ENCODE peak calls at places on chromosomes 3 and 15, in four cellular contexts. X is K562, B is GM12878, M is HepG2. R is an unnamed sample.

GRCh38 chr15:77548608-77549551 is 83.8 kb downstream of the LINGO1 start:
- DNase-seq in X (no peak), B (no peak), M (no peak), R (no peak)

GRCh38 chr3:105367063-105367405 is 325 bp downstream of the ALCAM start:
- DNase-seq in X (no peak), B (no peak), M (no peak), R (peak; percentile 49)

GRCh38 chr3:170790591-170790990 is 79.4 kb downstream of the RPL22L1 start:
- DNase-seq in X (no peak), B (no peak), M (no peak), R (no peak)

GRCh38 chr3:64489361-64490044 is 198.3 kb downstream of the ADAMTS9 start:
- DNase-seq in X (peak; percentile 14), B (no peak), M (no peak), R (peak; percentile 88)

GRCh38 chr3:134625462-134625861 is 25.4 kb downstream of the KY start:
- DNase-seq in X (no peak), B (no peak), M (no peak), R (no peak)

GRCh38 chr3:126058666-126059065 is 25.3 kb downstream of the SLC41A3 start:
- DNase-seq in X (no peak), B (no peak), M (no peak), R (no peak)

GRCh38 chr3:4548356-4548755 is 55.2 kb downstream of the ITPR1 start:
- DNase-seq in X (no peak), B (no peak), M (peak; percentile 80), R (no peak)

GRCh38 chr15:48802867-48803266 is 8.0 kb downstream of the CEP152 start:
- DNase-seq in X (no peak), B (no peak), M (no peak), R (no peak)

GRCh38 chr3:10524799-10525301 is 19.5 kb upstream of the ATP2B2 start:
- DNase-seq in X (no peak), B (no peak), M (no peak), R (no peak)

GRCh38 chr3:80696280-80696679 is 928.5 kb upstream of the ROBO1 start:
- DNase-seq in X (no peak), B (no peak), M (peak; percentile 94), R (no peak)

GRCh38 chr3:177201707-177202397 is 4.6 kb upstream of the TBL1XR1 start:
- DNase-seq in X (no peak), B (peak; percentile 89), M (no peak), R (no peak)

GRCh38 chr3:20264900-20265567 is 79.0 kb upstream of the SGO1 start:
- DNase-seq in X (no peak), B (no peak), M (no peak), R (no peak)

GRCh38 chr3:121985841-121986240 is 36.2 kb downstream of the ILDR1 start:
- DNase-seq in X (no peak), B (no peak), M (no peak), R (no peak)

GRCh38 chr3:15510493-15510892 is 11.0 kb downstream of the COLQ start:
- DNase-seq in X (no peak), B (no peak), M (no peak), R (no peak)

GRCh38 chr15:64045106-64045435 is 1.2 kb downstream of the DAPK2 start:
- DNase-seq in X (no peak), B (no peak), M (no peak), R (no peak)

GRCh38 chr3:190384241-190384863 is 3.6 kb upstream of the CLDN16 start:
- DNase-seq in X (no peak), B (peak; percentile 19), M (peak; percentile 83), R (no peak)

GRCh38 chr3:113054552-113054951 is 63.8 kb downstream of the GTPBP8 start:
- DNase-seq in X (no peak), B (no peak), M (no peak), R (no peak)

GRCh38 chr3:188220988-188221818 is 67.2 kb downstream of the LPP start:
- DNase-seq in X (no peak), B (no peak), M (peak; percentile 17), R (no peak)

GRCh38 chr3:138786788-138787276 is 47.9 kb downstream of the PIK3CB start:
- DNase-seq in X (no peak), B (no peak), M (peak; percentile 75), R (no peak)

GRCh38 chr15:34109775-34110663 is 8.1 kb downstream of the PGBD4 start:
- DNase-seq in X (peak; percentile 28), B (no peak), M (peak; percentile 45), R (no peak)

GRCh38 chr15:81163961-81164800 is 30.1 kb downstream of the CFAP161 start:
- DNase-seq in X (peak; percentile 71), B (no peak), M (no peak), R (no peak)

GRCh38 chr3:105505167-105505566 is 138.5 kb downstream of the ALCAM start:
- DNase-seq in X (no peak), B (no peak), M (no peak), R (no peak)

GRCh38 chr15:57525581-57525980 is 66.1 kb upstream of the MYZAP start:
- DNase-seq in X (no peak), B (no peak), M (no peak), R (no peak)

GRCh38 chr3:126114406-126115386 is 30.8 kb upstream of the SLC41A3 start:
- DNase-seq in X (no peak), B (no peak), M (no peak), R (no peak)

GRCh38 chr15:100336061-100336460 is 5.7 kb downstream of the ADAMTS17 start:
- DNase-seq in X (no peak), B (no peak), M (no peak), R (no peak)

GRCh38 chr15:25136119-25136518 is 181.3 kb downstream of the SNRPN start:
- DNase-seq in X (peak; percentile 7), B (no peak), M (peak; percentile 2), R (no peak)

GRCh38 chr3:111667621-111668239 is 72.6 kb upstream of the ZBED2 start:
- DNase-seq in X (no peak), B (peak; percentile 69), M (no peak), R (no peak)

GRCh38 chr15:64622410-64623260 is 152.8 kb downstream of the RBPMS2 start:
- DNase-seq in X (no peak), B (peak; percentile 96), M (no peak), R (no peak)

GRCh38 chr15:53917109-53917508 is 61.1 kb upstream of the UNC13C start:
- DNase-seq in X (no peak), B (no peak), M (no peak), R (no peak)

DNA sequence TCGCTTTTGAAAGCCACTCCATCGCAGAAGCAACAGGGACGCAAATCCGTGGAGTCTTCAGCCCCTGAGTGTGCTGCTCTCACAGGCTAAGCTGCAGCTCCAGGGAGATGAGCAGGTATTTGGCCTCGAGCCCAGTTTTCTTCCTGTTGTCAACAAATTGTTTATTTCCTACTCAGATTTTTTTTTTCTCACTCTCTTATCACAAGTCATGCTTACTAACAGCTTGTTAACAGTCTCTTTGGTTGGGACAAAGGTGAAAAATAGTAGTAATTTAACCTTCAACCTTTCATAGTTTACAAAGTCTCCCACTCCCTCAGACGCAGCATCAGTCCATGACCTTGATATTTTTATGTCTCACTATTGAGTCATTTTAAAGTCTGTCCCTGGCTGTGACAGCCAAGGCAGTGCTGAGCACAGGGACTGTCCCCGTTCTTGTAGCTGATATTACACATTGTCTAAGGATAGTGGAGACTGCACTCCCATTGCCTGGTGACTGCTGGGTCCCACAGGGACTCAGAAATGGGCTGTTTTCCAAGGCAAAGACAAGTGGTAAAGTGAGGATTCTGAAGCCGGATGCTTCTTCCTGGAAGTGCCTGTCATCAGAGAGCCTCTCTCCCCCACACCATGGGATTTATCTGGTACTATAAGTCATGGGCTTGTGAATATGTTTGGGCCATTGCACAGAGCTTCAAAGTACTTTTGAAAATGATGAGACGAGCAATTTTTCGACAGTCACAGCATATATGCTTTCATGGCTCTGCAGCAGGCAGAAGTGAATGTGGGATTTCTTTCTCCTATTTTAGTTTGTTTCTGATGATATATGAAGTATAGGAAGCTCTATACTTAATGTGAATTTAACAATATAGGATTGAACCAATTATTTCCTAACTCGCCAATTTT is 59.8 kb upstream of the UNC13C start:
- DNase-seq in X (no peak), B (no peak), M (peak; percentile 27), R (no peak)
- TF ChIP-seq USF2 in X (no peak), B (no peak), M (no peak), R (no peak)

DNA sequence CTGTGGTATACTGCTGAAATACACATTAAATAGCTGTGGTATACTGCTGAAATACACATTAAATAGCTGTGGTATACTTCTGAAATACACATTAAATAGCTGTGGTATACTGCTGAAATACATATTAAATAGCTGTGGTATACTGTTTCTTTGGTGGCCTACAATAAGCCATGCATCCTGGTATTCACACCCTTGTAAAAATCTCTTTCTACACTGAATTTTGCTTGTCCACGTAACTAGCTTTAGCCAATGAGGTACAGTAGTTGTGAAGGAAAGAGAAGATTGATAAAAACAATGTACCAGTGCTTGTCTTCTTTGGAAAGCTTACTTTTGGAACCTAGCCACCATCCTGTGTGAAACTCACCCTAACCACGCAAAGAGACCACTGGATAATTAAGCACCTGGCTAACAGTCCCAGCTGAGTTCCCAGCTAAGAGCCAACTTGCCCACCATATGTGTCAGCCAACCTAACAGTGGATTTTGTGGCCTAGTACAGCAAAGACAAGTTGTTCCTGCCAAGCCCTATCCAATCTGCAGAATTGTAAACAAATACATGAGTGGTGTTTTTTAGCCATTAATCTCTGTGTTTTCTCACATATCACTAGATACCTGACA is 103.4 kb upstream of the MELTF start:
- DNase-seq in X (no peak), B (no peak), M (no peak), R (no peak)
- TF ChIP-seq TCF7 in X (no peak), B (no peak), M (no peak), R (no peak)

GRCh38 chr3:46506526-46506925 is 8.8 kb downstream of the RTP3 start:
- DNase-seq in X (no peak), B (no peak), M (no peak), R (no peak)

GRCh38 chr3:46512191-46512590 is 14.4 kb downstream of the RTP3 start:
- DNase-seq in X (no peak), B (no peak), M (no peak), R (no peak)

GRCh38 chr3:46505953-46506352 is 8.2 kb downstream of the RTP3 start:
- DNase-seq in X (no peak), B (no peak), M (no peak), R (no peak)

GRCh38 chr3:46508850-46509591 is 11.2 kb downstream of the RTP3 start:
- DNase-seq in X (peak; percentile 51), B (no peak), M (no peak), R (no peak)

DNA sequence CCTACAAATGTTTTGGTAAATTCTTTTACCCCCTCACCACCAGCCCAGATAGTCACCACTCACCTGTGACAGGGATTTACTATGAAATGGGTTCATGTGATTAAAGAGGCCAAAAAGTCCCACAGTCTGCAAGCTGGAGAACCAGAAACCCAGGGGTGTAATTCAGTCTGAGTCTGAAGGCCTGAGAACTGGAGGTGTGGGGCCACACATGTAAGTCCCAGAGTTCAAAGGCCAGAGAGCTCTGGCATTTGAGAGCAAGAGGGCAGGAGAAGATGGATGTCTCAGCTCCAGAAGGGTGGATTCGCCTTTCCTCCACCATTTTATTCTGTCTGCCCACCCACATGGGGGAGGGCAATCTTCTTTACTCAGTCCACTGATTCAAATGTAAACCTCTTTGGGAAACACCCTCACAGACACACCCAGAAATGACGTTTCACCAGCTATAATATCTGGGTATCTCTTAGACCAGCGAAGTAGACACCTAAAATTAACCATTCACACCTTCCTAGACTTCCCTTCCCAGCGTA is 11.9 kb downstream of the RTP3 start:
- DNase-seq in X (no peak), B (no peak), M (no peak), R (no peak)
- TF ChIP-seq USF2 in X (no peak), B (no peak), M (no peak), R (no peak)

DNA sequence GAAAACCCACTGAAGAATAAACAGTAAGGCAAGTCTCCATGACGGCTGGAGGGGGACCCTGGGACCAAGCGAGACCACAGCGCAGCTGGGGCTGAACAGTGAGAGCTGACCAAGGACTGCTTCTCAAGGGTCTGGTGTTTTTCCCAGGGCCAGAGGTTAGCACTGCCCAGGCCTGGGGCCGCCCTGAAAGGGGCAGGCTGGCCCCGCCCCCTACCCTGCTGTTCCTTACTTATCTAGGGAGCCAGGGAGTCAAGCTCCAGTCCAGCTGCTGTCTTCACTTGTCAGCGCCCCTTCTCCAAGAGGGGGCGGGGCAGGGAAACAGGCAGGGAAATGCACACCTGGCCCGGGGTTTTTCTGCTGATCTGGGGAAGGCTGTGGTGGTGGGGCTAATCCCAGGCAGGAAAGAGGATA is 51.6 kb upstream of the HACD2 start:
- DNase-seq in X (peak; percentile 89), B (no peak), M (no peak), R (peak; percentile 90)
- TF ChIP-seq TCF7 in X (no peak), B (no peak), M (no peak), R (no peak)

R was measured in WTC11.